ENCODE peak calls at places on chromosomes 11 and 22, in four cellular contexts. J is HCT116, E is K562, Y is HepG2. N is an unnamed sample. For H3K9me3, the result is how much of the 10 kb centered on the place peaks cover.

GRCh38 chr11:23284626-23285025 is 424.4 kb upstream of the CCDC179 start:
- DNase-seq in E (no peak), J (no peak), Y (no peak), N (no peak)

GRCh38 chr22:33188316-33188715 is 130.1 kb upstream of the SYN3 start:
- DNase-seq in Y (no peak), E (no peak), J (no peak), N (no peak)

GRCh38 chr22:39242389-39242808 is 2.4 kb downstream of the PDGFB start:
- DNase-seq in E (no peak), J (no peak), Y (no peak), N (no peak)

GRCh38 chr22:17303840-17304779 is 65.2 kb upstream of the CECR2 start:
- DNase-seq in E (no peak), J (no peak), Y (no peak), N (no peak)

GRCh38 chr11:103051158-103051801 is 40.7 kb downstream of the DCUN1D5 start:
- DNase-seq in J (no peak), E (no peak), Y (no peak), N (no peak)

GRCh38 chr22:19232620-19233019 is 54.1 kb upstream of the SLC25A1 start:
- DNase-seq in J (no peak), E (no peak), Y (no peak), N (no peak)

GRCh38 chr22:35102663-35103062 is 36.7 kb downstream of the ISX start:
- DNase-seq in Y (no peak), J (no peak), E (peak), N (no peak)

GRCh38 chr11:8266246-8267241 is 2.9 kb upstream of the LMO1 start:
- DNase-seq in E (no peak), J (no peak), Y (no peak), N (no peak)

GRCh38 chr11:130831506-130832385 is 84.5 kb downstream of the SNX19 start:
- DNase-seq in J (no peak), E (no peak), Y (no peak), N (no peak)

GRCh38 chr11:117604349-117604995 is 192.5 kb downstream of the DSCAML1 start:
- DNase-seq in Y (no peak), J (no peak), E (no peak), N (no peak)

GRCh38 chr22:38941488-38941987 is 15.9 kb upstream of the APOBEC3A start:
- DNase-seq in J (no peak), E (no peak), Y (no peak), N (no peak)

GRCh38 chr22:39820266-39820665 is 73.3 kb downstream of the ENTHD1 start:
- DNase-seq in E (peak), Y (no peak), J (peak), N (peak)

GRCh38 chr11:65013692-65014145 is 241 bp upstream of the ARL2 start:
- DNase-seq in J (peak), Y (no peak), E (peak), N (no peak)

GRCh38 chr11:125923012-125923579 is 18.8 kb downstream of the DDX25 start:
- DNase-seq in E (peak), J (peak), Y (peak), N (peak)

GRCh38 chr22:17087176-17088131 is 2.7 kb downstream of the IL17RA start:
- DNase-seq in E (peak), J (no peak), Y (no peak), N (no peak)

GRCh38 chr11:111447931-111448330 is 64.3 kb downstream of the BTG4 start:
- DNase-seq in E (no peak), Y (no peak), J (no peak), N (no peak)

GRCh38 chr11:103537904-103538502 is 428.8 kb downstream of the DYNC2H1 start:
- DNase-seq in Y (no peak), J (peak), E (peak), N (no peak)

DNA sequence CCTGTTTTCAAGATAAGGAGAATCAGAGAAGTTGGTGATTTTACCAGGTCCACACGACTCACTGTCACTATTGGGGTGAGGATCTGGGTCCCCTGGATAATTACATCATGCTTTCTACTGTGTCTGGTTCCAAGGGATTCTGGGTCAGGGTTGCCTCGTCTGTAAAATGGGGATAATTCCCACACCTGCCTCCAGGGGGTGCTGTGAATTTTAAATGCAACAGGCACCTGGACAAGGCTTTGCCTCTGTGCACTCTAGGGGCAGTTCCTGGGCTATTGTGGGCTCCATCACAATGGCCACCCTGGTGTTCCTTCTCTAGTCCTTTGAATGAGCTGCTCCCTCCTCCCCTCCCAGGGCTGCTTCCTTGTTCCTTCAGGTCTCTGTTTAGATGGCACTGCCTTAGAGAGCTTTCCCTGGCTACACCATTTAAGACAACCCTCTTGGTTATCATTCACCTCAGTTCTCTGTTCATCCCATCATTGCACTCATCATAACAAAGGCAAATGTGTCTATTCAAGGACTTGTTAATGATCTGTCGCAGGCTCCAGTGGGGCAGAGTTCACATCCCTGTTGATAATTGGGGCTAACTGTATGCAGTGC is 178.6 kb downstream of the MIAT start:
- DNase-seq in Y (peak), E (peak), J (peak), N (peak)
- TF ChIP-seq TCF7L2 in Y (no peak), E (no peak), J (no peak), N (no peak)

DNA sequence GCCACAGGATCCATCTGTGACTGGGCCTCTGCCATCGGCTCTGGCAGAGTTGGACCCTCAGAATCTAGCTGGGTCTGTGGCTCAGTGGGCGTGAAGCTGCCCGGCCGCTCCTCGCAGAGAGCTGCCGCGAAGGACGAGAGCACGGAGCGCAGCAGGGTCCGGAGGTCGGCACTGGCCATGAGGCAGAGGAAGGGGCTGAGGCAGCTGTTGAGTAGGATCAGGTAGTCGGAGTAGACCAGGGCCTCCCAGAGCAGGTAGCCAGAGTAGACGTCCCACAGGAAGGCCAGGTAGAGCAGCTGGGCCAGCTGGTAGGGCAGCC is 912 bp downstream of the GPR152 start:
- DNase-seq in E (no peak), J (no peak), Y (no peak), N (no peak)
- H3K27ac ChIP-seq in E (no peak), J (no peak), Y (no peak), N (no peak)

GRCh38 chr22:48424201-48424627 is 1403.5 kb downstream of the BRD1 start:
- DNase-seq in Y (no peak), J (no peak), E (no peak), N (no peak)

GRCh38 chr22:48425091-48425506 is 1402.6 kb downstream of the BRD1 start:
- DNase-seq in E (no peak), J (no peak), Y (no peak), N (no peak)

GRCh38 chr22:48422900-48423480 is 1404.7 kb downstream of the BRD1 start:
- DNase-seq in Y (no peak), J (no peak), E (no peak), N (no peak)

GRCh38 chr22:48424661-48425060 is 1403.0 kb downstream of the BRD1 start:
- DNase-seq in Y (no peak), E (no peak), J (no peak), N (no peak)

DNA sequence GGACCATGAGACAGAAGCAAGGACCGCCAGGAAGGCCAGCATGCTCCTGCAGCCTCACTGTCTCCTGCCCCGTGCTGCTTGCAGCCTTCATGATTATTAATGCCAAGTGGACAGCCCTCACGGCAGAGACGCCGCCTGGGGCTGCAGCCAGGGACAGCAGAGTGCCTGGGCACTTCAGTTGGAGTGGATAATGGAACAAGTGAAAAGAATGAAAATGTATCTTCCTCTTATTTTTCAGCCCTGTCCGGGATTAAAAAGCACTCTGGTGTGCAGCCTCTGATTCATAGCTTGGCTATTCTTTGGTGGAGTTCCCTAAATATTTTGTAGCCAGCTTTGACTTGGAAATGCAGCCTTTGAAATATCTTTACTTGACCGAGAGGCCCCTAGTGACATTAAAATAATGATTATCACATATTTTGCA is 1404.2 kb downstream of the BRD1 start:
- DNase-seq in E (no peak), Y (no peak), J (no peak), N (no peak)
- H3K9me3 ChIP-seq in E (under half), Y (under half), J (under half), N (under half)

GRCh38 chr22:36369004-36369921 is 18.5 kb downstream of the MYH9 start:
- DNase-seq in Y (no peak), E (no peak), J (no peak), N (no peak)

GRCh38 chr22:36367479-36367878 is 20.3 kb downstream of the MYH9 start:
- DNase-seq in J (no peak), Y (no peak), E (no peak), N (no peak)

GRCh38 chr22:36369922-36370781 is 17.6 kb downstream of the MYH9 start:
- DNase-seq in E (peak), J (no peak), Y (peak), N (no peak)

GRCh38 chr22:36367066-36367465 is 20.7 kb downstream of the MYH9 start:
- DNase-seq in Y (no peak), J (no peak), E (no peak), N (no peak)

GRCh38 chr22:36368359-36368983 is 19.3 kb downstream of the MYH9 start:
- DNase-seq in Y (peak), J (no peak), E (peak), N (no peak)
- TF ChIP-seq TCF7L2 in Y (no peak), J (no peak), E (no peak), N (peak)

DNA sequence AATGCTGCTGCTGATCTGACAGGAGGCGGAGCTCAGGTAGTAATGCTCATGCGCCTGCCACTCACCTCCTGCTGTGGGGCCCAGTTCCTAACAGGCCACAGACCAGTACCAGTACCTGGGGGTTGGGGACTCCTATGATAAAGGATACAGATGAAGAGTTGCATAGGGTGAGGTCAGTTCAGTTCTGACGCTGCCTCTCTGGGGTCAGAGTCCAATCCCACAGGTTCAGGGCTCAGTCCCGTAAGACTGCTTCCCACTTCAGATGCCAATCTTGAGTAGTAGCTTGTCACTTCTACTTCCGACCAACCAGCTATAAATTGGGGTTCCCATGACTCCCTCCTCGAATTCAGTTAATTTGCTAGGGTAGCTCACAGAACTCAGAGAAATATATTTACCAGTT is 8.6 kb downstream of the ASRGL1 start:
- DNase-seq in Y (no peak), J (no peak), E (no peak), N (no peak)
- H3K27ac ChIP-seq in Y (no peak), J (no peak), E (no peak), N (no peak)

GRCh38 chr11:50278756-50279155 is 246.1 kb downstream of the OR4C45 start:
- DNase-seq in Y (no peak), E (no peak), J (no peak), N (no peak)

DNA sequence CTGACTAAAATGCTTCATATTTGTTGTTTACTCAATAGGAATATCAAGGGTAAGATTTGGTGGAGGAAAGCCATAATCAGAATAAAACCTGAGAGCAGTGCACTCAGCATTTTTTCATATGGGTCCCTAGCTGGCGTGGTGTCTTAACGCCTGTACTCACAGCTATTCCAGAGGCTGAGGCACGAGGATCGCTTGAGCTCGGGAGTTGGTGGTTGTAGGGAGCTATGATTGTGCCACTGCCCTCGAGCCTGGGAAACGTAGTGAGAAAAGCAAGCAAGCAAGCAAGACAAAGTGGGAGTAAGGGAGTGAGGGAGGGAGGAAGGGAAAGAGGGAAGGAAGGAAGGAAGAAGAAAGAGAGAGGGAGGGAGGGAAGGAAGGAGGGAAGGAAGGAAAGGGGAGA is 242.5 kb downstream of the OR4C45 start:
- DNase-seq in Y (no peak), J (no peak), E (no peak), N (no peak)
- H3K9me3 ChIP-seq in Y (half or more), J (under half), E (under half), N (under half)

GRCh38 chr11:122642472-122642922 is 13.0 kb upstream of the UBASH3B start:
- DNase-seq in Y (peak), E (no peak), J (peak), N (peak)

GRCh38 chr11:122647728-122648127 is 7.8 kb upstream of the UBASH3B start:
- DNase-seq in Y (no peak), E (no peak), J (no peak), N (no peak)

GRCh38 chr11:122645847-122646246 is 9.7 kb upstream of the UBASH3B start:
- DNase-seq in J (no peak), Y (no peak), E (no peak), N (no peak)

GRCh38 chr11:122646549-122647340 is 8.8 kb upstream of the UBASH3B start:
- DNase-seq in Y (no peak), J (no peak), E (no peak), N (no peak)

GRCh38 chr11:122642971-122643370 is 12.6 kb upstream of the UBASH3B start:
- DNase-seq in Y (no peak), E (no peak), J (no peak), N (no peak)
- TF ChIP-seq TCF7L2 in Y (no peak), E (no peak), J (no peak), N (no peak)